ENCODE peak calls at places on chromosome 13, in nine cellular contexts. J, S, N, D, X, A, Y, Q and G are unnamed samples.

GRCh38 chr13:98189841-98190505 is 12.9 kb upstream of the RNF113B start:
- DNase-seq in D (no peak), J (no peak), Q (no peak), A (no peak), Y (no peak), N (no peak), X (no peak), S (no peak), G (no peak)

GRCh38 chr13:98405107-98405571 is 171.8 kb downstream of the STK24 start:
- DNase-seq in Y (no peak), A (no peak), S (no peak), D (no peak), J (no peak), Q (no peak), N (no peak), X (peak), G (no peak)

GRCh38 chr13:101520672-101521071 is 68.2 kb downstream of the ITGBL1 start:
- DNase-seq in N (no peak), Q (peak), J (peak), A (no peak), Y (no peak), D (no peak), S (peak), X (no peak), G (no peak)

GRCh38 chr13:91398413-91399188 is at the start of gene GPC5:
- DNase-seq in X (peak), J (no peak), Y (peak), Q (no peak), A (peak), D (no peak), S (peak), N (peak), G (peak)

GRCh38 chr13:30679483-30680330 is 55.6 kb upstream of the ALOX5AP start:
- DNase-seq in Y (no peak), X (peak), Q (no peak), D (peak), J (peak), S (peak), N (peak), A (peak), G (no peak)

GRCh38 chr13:106555631-106556328 is 12.2 kb downstream of the ARGLU1 start:
- DNase-seq in J (no peak), N (no peak), S (peak), D (no peak), Y (no peak), Q (no peak), X (no peak), A (no peak), G (no peak)

GRCh38 chr13:29484796-29485195 is 110.7 kb downstream of the SLC7A1 start:
- DNase-seq in Q (no peak), S (no peak), Y (no peak), J (no peak), N (no peak), X (no peak), A (no peak), D (no peak), G (no peak)

GRCh38 chr13:65555973-65556372 is 1674.2 kb downstream of the PCDH9 start:
- DNase-seq in J (no peak), X (peak), Y (no peak), N (no peak), S (no peak), A (no peak), D (no peak), Q (no peak), G (no peak)

GRCh38 chr13:30743319-30744055 is 8.1 kb downstream of the ALOX5AP start:
- DNase-seq in A (no peak), Q (peak), Y (no peak), S (peak), J (peak), N (no peak), D (no peak), X (no peak), G (no peak)

GRCh38 chr13:41762796-41763195 is 198.1 kb downstream of the VWA8 start:
- DNase-seq in S (no peak), N (no peak), X (no peak), D (no peak), Y (no peak), A (no peak), Q (no peak), J (no peak), G (no peak)

GRCh38 chr13:112012004-112012704 is 54.8 kb upstream of the SOX1 start:
- DNase-seq in X (no peak), N (no peak), Q (no peak), A (no peak), J (no peak), S (no peak), Y (no peak), D (no peak), G (no peak)